ENCODE peak calls at places on chromosomes 11 and 22, in nine cellular contexts. S, L, R, G, F, D, H, C and M are unnamed samples.

GRCh38 chr22:22840778-22841177 is 46.8 kb upstream of the IGLL5 start:
- DNase-seq in S (no peak), L (no peak), R (no peak), G (no peak), F (no peak), D (no peak), H (no peak), C (no peak), M (no peak)

GRCh38 chr11:74427377-74427776 is 29.1 kb upstream of the PGM2L1 start:
- DNase-seq in S (no peak), L (no peak), R (no peak), G (no peak), F (no peak), D (no peak), H (no peak), C (no peak), M (no peak)

GRCh38 chr11:26842458-26842841 is 120.6 kb upstream of the SLC5A12 start:
- DNase-seq in S (no peak), L (no peak), R (no peak), G (peak; percentile 18), F (no peak), D (no peak), H (peak; percentile 75), C (peak; percentile 51), M (no peak)

GRCh38 chr11:112555491-112556364 is 295.1 kb upstream of the PLET1 start:
- DNase-seq in S (peak; percentile 78), L (peak; percentile 61), R (peak; percentile 75), G (peak; percentile 76), F (peak; percentile 9), D (peak; percentile 26), H (peak; percentile 61), C (peak; percentile 29), M (peak; percentile 83)

GRCh38 chr11:111265421-111265820 is 19.9 kb downstream of the POU2AF2 start:
- DNase-seq in S (no peak), L (no peak), R (no peak), G (no peak), F (no peak), D (no peak), H (no peak), C (no peak), M (no peak)

GRCh38 chr11:127056338-127056971 is 55.9 kb upstream of the KIRREL3 start:
- DNase-seq in S (no peak), L (no peak), R (no peak), G (no peak), F (peak; percentile 4), D (no peak), H (no peak), C (no peak), M (peak; percentile 32)

GRCh38 chr11:44766972-44767278 is 40.2 kb downstream of the TSPAN18 start:
- DNase-seq in S (no peak), L (no peak), R (peak; percentile 30), G (peak; percentile 35), F (no peak), D (no peak), H (peak; percentile 68), C (no peak), M (peak; percentile 11)

GRCh38 chr11:119318240-119319135 is 1.6 kb upstream of the MCAM start:
- DNase-seq in S (peak; percentile 76), L (no peak), R (peak; percentile 84), G (no peak), F (peak; percentile 86), D (peak; percentile 40), H (peak; percentile 85), C (no peak), M (peak; percentile 70)

GRCh38 chr22:16774911-16775529 is 50.2 kb downstream of the XKR3 start:
- DNase-seq in S (no peak), L (no peak), R (no peak), G (no peak), F (no peak), D (no peak), H (no peak), C (no peak), M (no peak)

GRCh38 chr11:57475191-57475590 is 14.9 kb downstream of the RTN4RL2 start:
- DNase-seq in S (no peak), L (no peak), R (no peak), G (no peak), F (no peak), D (no peak), H (no peak), C (no peak), M (no peak)

GRCh38 chr22:41925783-41926460 is 684 bp downstream of the TNFRSF13C start:
- DNase-seq in S (peak; percentile 89), L (peak; percentile 78), R (peak; percentile 92), G (peak; percentile 82), F (no peak), D (peak; percentile 75), H (peak; percentile 48), C (no peak), M (peak; percentile 97)

GRCh38 chr11:119352857-119353260 is 6.4 kb upstream of the MFRP start:
- DNase-seq in S (peak; percentile 34), L (peak; percentile 73), R (no peak), G (peak; percentile 81), F (no peak), D (no peak), H (peak; percentile 67), C (no peak), M (peak; percentile 76)

GRCh38 chr11:120135838-120136237 is 2.1 kb downstream of the TRIM29 start:
- DNase-seq in S (no peak), L (no peak), R (no peak), G (no peak), F (peak; percentile 83), D (no peak), H (no peak), C (no peak), M (no peak)

GRCh38 chr11:86800076-86800955 is at the start of gene PRSS23:
- DNase-seq in S (peak; percentile 67), L (peak; percentile 72), R (peak; percentile 60), G (peak; percentile 87), F (peak; percentile 57), D (peak; percentile 18), H (peak; percentile 72), C (peak; percentile 63), M (peak; percentile 93)

GRCh38 chr11:113957016-113957415 is 17.9 kb upstream of the HTR3A start:
- DNase-seq in S (no peak), L (no peak), R (no peak), G (no peak), F (no peak), D (no peak), H (no peak), C (no peak), M (no peak)

GRCh38 chr11:120524536-120525085 is 13.1 kb downstream of the GRIK4 start:
- DNase-seq in S (no peak), L (no peak), R (no peak), G (no peak), F (no peak), D (no peak), H (no peak), C (no peak), M (no peak)

GRCh38 chr11:108498046-108498815 is at the start of gene POGLUT3:
- DNase-seq in S (peak; percentile 76), L (peak; percentile 59), R (peak; percentile 68), G (peak; percentile 86), F (no peak), D (peak; percentile 35), H (peak; percentile 71), C (peak; percentile 48), M (peak; percentile 90)

GRCh38 chr11:16217631-16218030 is 138.7 kb downstream of the SOX6 start:
- DNase-seq in S (no peak), L (no peak), R (no peak), G (no peak), F (no peak), D (no peak), H (no peak), C (no peak), M (no peak)

GRCh38 chr11:90434858-90435257 is 212.0 kb upstream of the CHORDC1 start:
- DNase-seq in S (peak; percentile 59), L (no peak), R (no peak), G (peak; percentile 44), F (peak; percentile 16), D (no peak), H (no peak), C (no peak), M (no peak)

GRCh38 chr11:121426476-121427454 is 25.3 kb upstream of the SORL1 start:
- DNase-seq in S (peak; percentile 80), L (no peak), R (peak; percentile 71), G (peak; percentile 70), F (no peak), D (peak; percentile 27), H (no peak), C (no peak), M (peak; percentile 91)

GRCh38 chr22:39467390-39467901 is 10.6 kb downstream of the MGAT3 start:
- DNase-seq in S (peak; percentile 0), L (no peak), R (no peak), G (no peak), F (no peak), D (no peak), H (no peak), C (no peak), M (no peak)
- H3K4me3 ChIP-seq in S (no peak overlapping the region), L (no peak overlapping the region), R (no peak overlapping the region), G (no peak overlapping the region), F (no peak overlapping the region), D (no peak overlapping the region), H (no peak overlapping the region), C (no peak overlapping the region), M (no peak overlapping the region)

GRCh38 chr22:50467773-50468440 is 6.9 kb downstream of the SBF1 start:
- DNase-seq in S (no peak), L (no peak), R (no peak), G (no peak), F (no peak), D (no peak), H (no peak), C (no peak), M (no peak)
- H3K36me3 ChIP-seq in S (no peaks in the 10 kb centered on the region), L (peaks cover 28% of the 10 kb centered on the region), R (peaks cover 2% of the 10 kb centered on the region), G (no peaks in the 10 kb centered on the region), F (peaks cover 9% of the 10 kb centered on the region), D (peaks cover 36% of the 10 kb centered on the region), H (peaks cover 38% of the 10 kb centered on the region), C (peaks cover 48% of the 10 kb centered on the region), M (peaks cover 24% of the 10 kb centered on the region)

DNA sequence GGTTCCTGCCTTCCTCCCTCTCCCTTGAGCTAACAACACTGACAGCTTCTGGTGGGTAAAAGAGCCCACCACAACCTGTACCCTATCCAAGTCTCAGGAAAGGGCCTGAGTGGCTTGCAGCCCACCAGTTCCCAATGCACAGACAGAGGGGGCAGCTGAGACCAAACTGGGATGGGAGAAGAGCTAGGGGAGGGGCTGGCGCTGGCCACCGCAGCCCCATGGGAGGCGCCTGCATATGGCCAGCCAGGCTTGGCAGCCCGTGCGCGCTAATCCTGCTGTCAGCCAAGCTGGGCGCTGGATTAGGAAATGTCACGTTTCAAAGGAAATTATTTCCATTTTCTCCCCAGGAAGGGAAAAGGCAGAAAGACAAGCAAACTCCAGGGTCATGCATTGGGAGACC is 236.8 kb downstream of the BUD13 start:
- DNase-seq in S (peak; percentile 17), L (no peak), R (peak; percentile 5), G (no peak), F (no peak), D (no peak), H (no peak), C (no peak), M (peak; percentile 68)
- H3K27me3 ChIP-seq in S (no peaks in the 10 kb centered on the region), L (no peaks in the 10 kb centered on the region), R (no peaks in the 10 kb centered on the region), G (peaks cover 56% of the 10 kb centered on the region), F (peaks cover 3% of the 10 kb centered on the region), D (peaks cover 8% of the 10 kb centered on the region), H (no peaks in the 10 kb centered on the region), C (no peaks in the 10 kb centered on the region), M (no peaks in the 10 kb centered on the region)

DNA sequence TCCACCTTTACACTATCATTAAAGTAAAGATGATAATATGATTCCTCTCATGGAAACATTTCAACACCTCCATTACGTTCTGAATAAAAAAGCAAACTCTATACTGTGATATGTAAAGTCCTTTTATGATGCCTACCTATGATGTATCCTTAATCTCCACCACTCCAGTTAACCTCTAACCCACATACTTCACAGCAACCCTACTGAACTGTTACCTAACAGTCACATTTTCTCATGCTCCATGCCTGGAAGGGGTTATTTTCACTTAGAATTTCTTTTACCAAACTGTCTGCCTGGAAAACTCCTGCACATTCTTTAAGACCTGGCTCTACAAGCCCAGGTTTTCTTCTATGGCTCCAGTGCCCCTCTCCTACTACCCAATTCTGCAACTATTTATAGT is 129.1 kb downstream of the FCHSD2 start:
- DNase-seq in S (no peak), L (no peak), R (no peak), G (no peak), F (no peak), D (no peak), H (no peak), C (no peak), M (no peak)
- H3K4me3 ChIP-seq in S (no peak overlapping the region), L (no peak overlapping the region), R (no peak overlapping the region), G (no peak overlapping the region), F (no peak overlapping the region), D (no peak overlapping the region), H (no peak overlapping the region), C (no peak overlapping the region), M (no peak overlapping the region)